ENCODE peak calls at places on chromosomes 5 and 9, in six cellular contexts. One of them, this sample, is unnamed.

GRCh38 chr5:67432601-67433000 is 236.0 kb upstream of the CD180 start:
- DNase-seq in sigmoid colon: no peak
- DNase-seq in psoas muscle: no peak
- DNase-seq in hepatocyte: no peak
- DNase-seq in thoracic aorta: no peak
- DNase-seq in prostate gland: no peak
- DNase-seq in this sample: no peak

GRCh38 chr5:79069488-79070001 is at the start of the genes BHMT2 and DMGDH:
- DNase-seq in sigmoid colon: peak; percentile 66
- DNase-seq in psoas muscle: peak; percentile 58
- DNase-seq in hepatocyte: no peak
- DNase-seq in thoracic aorta: no peak
- DNase-seq in prostate gland: no peak
- DNase-seq in this sample: no peak

GRCh38 chr5:39761199-39761580 is 336.4 kb upstream of the DAB2 start:
- DNase-seq in sigmoid colon: no peak
- DNase-seq in psoas muscle: no peak
- DNase-seq in hepatocyte: no peak
- DNase-seq in thoracic aorta: no peak
- DNase-seq in prostate gland: no peak
- DNase-seq in this sample: no peak

GRCh38 chr9:75452512-75452911 is 364.2 kb downstream of the OSTF1 start:
- DNase-seq in sigmoid colon: no peak
- DNase-seq in psoas muscle: no peak
- DNase-seq in hepatocyte: no peak
- DNase-seq in thoracic aorta: no peak
- DNase-seq in prostate gland: no peak
- DNase-seq in this sample: no peak

GRCh38 chr9:124359841-124360240 is 55.4 kb downstream of the PSMB7 start:
- DNase-seq in sigmoid colon: no peak
- DNase-seq in psoas muscle: no peak
- DNase-seq in hepatocyte: no peak
- DNase-seq in thoracic aorta: no peak
- DNase-seq in prostate gland: no peak
- DNase-seq in this sample: no peak

GRCh38 chr5:132466453-132467291 is 23.9 kb downstream of the IRF1 start:
- DNase-seq in sigmoid colon: peak; percentile 66
- DNase-seq in psoas muscle: peak; percentile 37
- DNase-seq in hepatocyte: no peak
- DNase-seq in thoracic aorta: no peak
- DNase-seq in prostate gland: no peak
- DNase-seq in this sample: no peak

GRCh38 chr5:65928341-65928752 is 2.0 kb downstream of the ERBIN start:
- DNase-seq in sigmoid colon: no peak
- DNase-seq in psoas muscle: no peak
- DNase-seq in hepatocyte: no peak
- DNase-seq in thoracic aorta: no peak
- DNase-seq in prostate gland: no peak
- DNase-seq in this sample: no peak

GRCh38 chr9:114732842-114733241 is 50.9 kb upstream of the TEX48 start:
- DNase-seq in sigmoid colon: no peak
- DNase-seq in psoas muscle: no peak
- DNase-seq in hepatocyte: peak; percentile 26
- DNase-seq in thoracic aorta: no peak
- DNase-seq in prostate gland: no peak
- DNase-seq in this sample: no peak

GRCh38 chr9:136743639-136744211 is 985 bp upstream of the LCN10 start:
- DNase-seq in sigmoid colon: no peak
- DNase-seq in psoas muscle: no peak
- DNase-seq in hepatocyte: no peak
- DNase-seq in thoracic aorta: no peak
- DNase-seq in prostate gland: no peak
- DNase-seq in this sample: no peak

GRCh38 chr5:113002423-113002822 is 25.8 kb downstream of the DCP2 start:
- DNase-seq in sigmoid colon: no peak
- DNase-seq in psoas muscle: no peak
- DNase-seq in hepatocyte: no peak
- DNase-seq in thoracic aorta: no peak
- DNase-seq in prostate gland: no peak
- DNase-seq in this sample: no peak
- H3K36me3 ChIP-seq in sigmoid colon: peaks cover 61% of the 10 kb centered on the region
- H3K36me3 ChIP-seq in psoas muscle: peaks cover 50% of the 10 kb centered on the region
- H3K36me3 ChIP-seq in hepatocyte: no peaks in the 10 kb centered on the region
- H3K36me3 ChIP-seq in thoracic aorta: peaks cover 10% of the 10 kb centered on the region
- H3K36me3 ChIP-seq in prostate gland: no peaks in the 10 kb centered on the region
- H3K36me3 ChIP-seq in this sample: peaks cover 40% of the 10 kb centered on the region

GRCh38 chr5:173789031-173789920 is 98.9 kb upstream of the CPEB4 start:
- DNase-seq in sigmoid colon: peak; percentile 41
- DNase-seq in psoas muscle: peak; percentile 69
- DNase-seq in hepatocyte: peak; percentile 35
- DNase-seq in thoracic aorta: no peak
- DNase-seq in prostate gland: no peak
- DNase-seq in this sample: peak; percentile 59
- H3K4me3 ChIP-seq in sigmoid colon: no peak overlapping the region
- H3K4me3 ChIP-seq in psoas muscle: no peak overlapping the region
- H3K4me3 ChIP-seq in hepatocyte: no peak overlapping the region
- H3K4me3 ChIP-seq in thoracic aorta: no peak overlapping the region
- H3K4me3 ChIP-seq in prostate gland: no peak overlapping the region
- H3K4me3 ChIP-seq in this sample: no peak overlapping the region

GRCh38 chr5:55441954-55442353 is 92.8 kb downstream of the PLPP1 start:
- DNase-seq in sigmoid colon: no peak
- DNase-seq in psoas muscle: no peak
- DNase-seq in hepatocyte: no peak
- DNase-seq in thoracic aorta: no peak
- DNase-seq in prostate gland: no peak
- DNase-seq in this sample: no peak
- TF ChIP-seq CTCF in sigmoid colon: no peak
- TF ChIP-seq CTCF in psoas muscle: no peak
- TF ChIP-seq CTCF in hepatocyte: no peak
- TF ChIP-seq CTCF in thoracic aorta: no peak
- TF ChIP-seq CTCF in prostate gland: no peak
- TF ChIP-seq CTCF in this sample: no peak

GRCh38 chr9:129866373-129867137 is 31.3 kb downstream of the USP20 start:
- DNase-seq in sigmoid colon: no peak
- DNase-seq in psoas muscle: no peak
- DNase-seq in hepatocyte: no peak
- DNase-seq in thoracic aorta: no peak
- DNase-seq in prostate gland: no peak
- DNase-seq in this sample: no peak

GRCh38 chr9:129868033-129868395 is 32.8 kb downstream of the USP20 start:
- DNase-seq in sigmoid colon: no peak
- DNase-seq in psoas muscle: no peak
- DNase-seq in hepatocyte: no peak
- DNase-seq in thoracic aorta: no peak
- DNase-seq in prostate gland: no peak
- DNase-seq in this sample: no peak

GRCh38 chr9:129867138-129868032 is 32.1 kb downstream of the USP20 start:
- DNase-seq in sigmoid colon: no peak
- DNase-seq in psoas muscle: no peak
- DNase-seq in hepatocyte: no peak
- DNase-seq in thoracic aorta: no peak
- DNase-seq in prostate gland: no peak
- DNase-seq in this sample: no peak

GRCh38 chr9:129864991-129865647 is 29.9 kb downstream of the USP20 start:
- DNase-seq in sigmoid colon: no peak
- DNase-seq in psoas muscle: no peak
- DNase-seq in hepatocyte: no peak
- DNase-seq in thoracic aorta: no peak
- DNase-seq in prostate gland: no peak
- DNase-seq in this sample: no peak

GRCh38 chr9:129865668-129866320 is 30.5 kb downstream of the USP20 start:
- DNase-seq in sigmoid colon: no peak
- DNase-seq in psoas muscle: no peak
- DNase-seq in hepatocyte: no peak
- DNase-seq in thoracic aorta: no peak
- DNase-seq in prostate gland: no peak
- DNase-seq in this sample: no peak
- H3K36me3 ChIP-seq in sigmoid colon: peaks cover 84% of the 10 kb centered on the region
- H3K36me3 ChIP-seq in psoas muscle: peaks cover 66% of the 10 kb centered on the region
- H3K36me3 ChIP-seq in hepatocyte: no peaks in the 10 kb centered on the region
- H3K36me3 ChIP-seq in thoracic aorta: peaks cover 39% of the 10 kb centered on the region
- H3K36me3 ChIP-seq in prostate gland: peaks cover 15% of the 10 kb centered on the region
- H3K36me3 ChIP-seq in this sample: peaks cover 33% of the 10 kb centered on the region

This sample was measured in tibial artery.